ENCODE peak calls at places on chromosomes 7 and 10, in five cellular contexts. V is K562, Q is H1, S is GM12878, G is GM12891. P is an unnamed sample.

GRCh38 chr7:139869886-139870285 is 40.8 kb downstream of the TBXAS1 start:
- DNase-seq in V (no peak), Q (no peak), S (no peak), G (no peak), P (no peak)

GRCh38 chr10:117541909-117542705 is 439 bp upstream of the EMX2 start:
- DNase-seq in V (peak; percentile 34), Q (no peak), S (no peak), G (no peak), P (no peak)

GRCh38 chr10:6136215-6137201 is 47.7 kb downstream of the RBM17 start:
- DNase-seq in V (no peak), Q (no peak), S (peak; percentile 66), G (no peak), P (peak; percentile 46)

GRCh38 chr10:8674230-8674629 is 619.7 kb downstream of the GATA3 start:
- DNase-seq in V (no peak), Q (no peak), S (no peak), G (no peak), P (no peak)

GRCh38 chr10:33441561-33441960 is 107.1 kb upstream of the NRP1 start:
- DNase-seq in V (no peak), Q (no peak), S (no peak), G (no peak), P (no peak)

GRCh38 chr10:129328531-129328930 is 138.5 kb upstream of the MGMT start:
- DNase-seq in V (no peak), Q (no peak), S (no peak), G (no peak), P (no peak)

GRCh38 chr7:155791836-155792235 is 20.4 kb downstream of the SHH start:
- DNase-seq in V (no peak), Q (no peak), S (no peak), G (no peak), P (no peak)

GRCh38 chr10:23075672-23076071 is 19.7 kb upstream of the MSRB2 start:
- DNase-seq in V (no peak), Q (no peak), S (no peak), G (no peak), P (no peak)

GRCh38 chr7:79055722-79056415 is 397.6 kb downstream of the MAGI2 start:
- DNase-seq in V (no peak), Q (no peak), S (no peak), G (no peak), P (no peak)

GRCh38 chr10:123530166-123530870 is 135.8 kb upstream of the GPR26 start:
- DNase-seq in V (no peak), Q (no peak), S (no peak), G (no peak), P (no peak)

GRCh38 chr10:63455507-63455906 is 10.3 kb downstream of the JMJD1C start:
- DNase-seq in V (no peak), Q (no peak), S (no peak), G (no peak), P (no peak)

GRCh38 chr7:35991511-35992232 is 161.4 kb upstream of the EEPD1 start:
- DNase-seq in V (no peak), Q (no peak), S (no peak), G (no peak), P (no peak)

GRCh38 chr10:117653170-117653515 is 110.6 kb downstream of the EMX2 start:
- DNase-seq in V (no peak), Q (no peak), S (peak; percentile 98), G (peak; percentile 27), P (peak; percentile 37)

GRCh38 chr7:10536561-10536960 is 437.1 kb upstream of the PHF14 start:
- DNase-seq in V (no peak), Q (no peak), S (no peak), G (no peak), P (no peak)

GRCh38 chr10:112949875-112950507 is at the start of gene TCF7L2:
- DNase-seq in V (peak; percentile 81), Q (peak; percentile 94), S (no peak), G (no peak), P (peak; percentile 23)
- TF ChIP-seq POLR2AphosphoS5 in V (no peak), Q (no peak), S (no peak), G (no peak), P (no peak)

GRCh38 chr10:68077026-68077425 is 1.9 kb upstream of the HERC4 start:
- DNase-seq in V (no peak), Q (no peak), S (no peak), G (no peak), P (no peak)

GRCh38 chr10:68073631-68074403 is 1.3 kb downstream of the HERC4 start:
- DNase-seq in V (no peak), Q (no peak), S (no peak), G (no peak), P (no peak)

GRCh38 chr10:68074404-68074774 is 694 bp downstream of the HERC4 start:
- DNase-seq in V (no peak), Q (no peak), S (no peak), G (no peak), P (no peak)

GRCh38 chr10:68075550-68076004 is 494 bp upstream of the HERC4 start:
- DNase-seq in V (no peak), Q (no peak), S (no peak), G (no peak), P (no peak)

DNA sequence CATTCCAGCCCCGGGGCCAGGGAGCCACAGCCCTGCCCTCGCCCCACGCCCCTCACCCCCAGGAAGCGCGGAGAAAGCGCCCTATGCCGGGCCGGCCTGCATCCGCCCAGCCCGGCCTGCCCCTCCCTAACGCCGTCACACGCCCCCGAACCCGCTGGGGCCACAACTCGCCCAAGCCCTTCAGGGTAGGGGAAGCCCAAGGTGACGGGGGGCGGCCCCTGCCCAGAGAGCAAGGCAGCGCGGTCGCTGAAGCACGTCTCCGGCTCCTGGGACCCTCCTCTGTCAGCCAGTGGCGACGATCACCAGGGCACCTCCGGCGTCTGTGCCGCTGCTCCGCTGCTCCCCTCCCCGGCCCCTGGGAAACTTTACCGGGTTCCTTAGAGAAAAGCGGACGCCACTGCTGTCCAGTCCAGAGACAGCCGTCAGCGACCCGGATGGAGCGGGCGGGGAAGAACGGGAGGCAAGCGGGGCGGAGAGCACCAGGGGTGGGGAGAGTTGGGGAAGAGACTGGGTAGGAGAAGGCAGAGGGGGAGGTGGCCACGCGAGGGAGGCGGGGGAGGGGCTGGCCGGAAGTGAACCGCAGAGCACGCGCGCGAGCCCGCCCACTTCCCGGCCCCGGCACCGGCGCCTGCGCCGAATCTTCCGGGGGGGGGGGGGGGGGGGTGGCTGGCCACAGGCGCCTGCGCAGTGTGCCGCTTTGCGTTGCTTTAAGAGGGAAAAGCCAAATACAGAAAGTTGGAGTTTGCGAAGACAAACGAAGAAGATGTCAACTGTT is at the start of gene HERC4:
- DNase-seq in V (peak; percentile 98), Q (peak; percentile 66), S (peak; percentile 64), G (peak; percentile 80), P (peak; percentile 86)
- TF ChIP-seq POLR2A in V (peak; percentile 91), Q (no peak), S (peak; percentile 97), G (peak; percentile 52), P (peak; percentile 90)

GRCh38 chr7:27840314-27840713 is 100.4 kb downstream of the TAX1BP1 start:
- DNase-seq in V (no peak), Q (no peak), S (no peak), G (no peak), P (no peak)
- TF ChIP-seq TAF1 in V (no peak), Q (no peak), S (no peak), G (no peak), P (no peak)

GRCh38 chr10:60816624-60817023 is 38.3 kb downstream of the CDK1 start:
- DNase-seq in V (peak; percentile 89), Q (no peak), S (peak; percentile 26), G (peak; percentile 34), P (peak; percentile 14)
- TF ChIP-seq POLR2AphosphoS5 in V (no peak), Q (no peak), S (no peak), G (no peak), P (no peak)

DNA sequence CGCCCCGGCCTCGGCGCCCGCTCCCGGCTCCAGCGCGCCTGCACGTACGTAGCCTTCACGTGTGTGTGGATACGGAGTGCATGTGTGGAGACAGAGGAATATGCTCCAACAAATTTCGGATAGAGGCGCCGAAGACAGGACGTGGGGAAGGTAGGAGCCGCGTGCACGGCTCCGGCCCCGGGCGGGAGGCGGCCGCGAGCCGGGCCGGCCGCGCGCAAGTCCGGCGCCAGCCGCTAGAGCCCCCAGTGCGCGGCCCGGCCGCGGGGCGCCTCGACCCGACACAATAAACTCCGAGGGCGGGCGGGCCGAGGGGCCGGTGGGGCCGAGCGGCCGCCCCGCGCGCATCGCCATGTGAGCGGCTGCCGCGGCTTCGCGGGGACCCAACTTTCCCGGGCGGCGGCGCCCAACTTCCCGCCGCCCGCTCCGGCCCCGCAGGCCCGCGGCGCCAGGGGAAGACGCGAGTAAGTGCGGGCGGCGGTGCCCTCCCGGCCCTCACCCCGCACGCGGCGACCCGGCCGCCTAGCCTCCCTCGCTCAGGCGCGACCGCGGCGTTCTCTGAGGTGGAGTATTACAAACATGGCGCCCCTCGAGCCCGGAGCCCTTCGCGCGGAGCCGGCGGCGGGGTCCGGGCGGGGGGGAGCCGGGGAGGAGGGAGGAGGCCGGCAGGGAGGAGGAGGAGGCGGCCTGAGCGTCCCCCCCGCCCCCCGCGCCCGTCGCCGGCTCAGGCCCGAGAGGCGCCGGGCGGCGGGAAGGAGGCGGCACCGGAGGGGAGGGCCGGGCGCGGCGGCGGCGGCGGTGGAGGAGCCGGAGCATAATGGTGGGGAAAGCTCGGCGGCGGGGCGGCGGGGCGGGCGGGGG is at the start of gene ZMYND11:
- DNase-seq in V (peak; percentile 83), Q (no peak), S (no peak), G (peak; percentile 68), P (peak; percentile 60)
- TF ChIP-seq POLR2A in V (no peak), Q (peak; percentile 24), S (peak; percentile 73), G (no peak), P (peak; percentile 43)

DNA sequence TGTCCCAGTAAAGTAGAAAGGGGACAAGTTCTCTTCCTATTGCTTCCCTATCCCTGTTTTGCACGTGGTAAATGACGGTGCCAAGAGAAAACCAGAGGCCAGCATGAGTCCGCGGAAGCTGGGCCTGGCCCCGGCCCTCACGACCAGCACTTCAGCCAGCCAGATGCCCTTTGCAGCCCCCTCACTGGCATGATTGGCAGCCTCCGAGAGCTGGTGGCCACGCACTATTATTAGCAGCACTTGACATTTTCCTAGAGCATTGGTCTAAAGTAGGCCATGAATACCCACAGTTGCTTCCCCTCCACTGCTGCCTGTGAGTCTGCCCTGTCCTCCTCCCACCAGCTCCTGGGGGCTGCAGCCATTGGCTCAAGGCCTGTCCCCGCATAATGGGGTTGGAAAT is 369.1 kb downstream of the PLXNA4 start:
- DNase-seq in V (no peak), Q (no peak), S (no peak), G (no peak), P (no peak)
- TF ChIP-seq TAF1 in V (no peak), Q (no peak), S (no peak), G (no peak), P (no peak)

GRCh38 chr10:4943821-4944220 is 19.4 kb upstream of the AKR1C1 start:
- DNase-seq in V (no peak), Q (no peak), S (no peak), G (no peak), P (no peak)
- TF ChIP-seq POLR2AphosphoS5 in V (no peak), Q (no peak), S (no peak), G (no peak), P (no peak)

P was measured in GM12892.